ENCODE peak calls at places on chromosomes 11 and 22, in ten cellular contexts. D, L, Y, O, K, G, A, P, E and X are unnamed samples.

GRCh38 chr11:2731285-2732125 is 31.7 kb upstream of the KCNQ1OT1 start:
- DNase-seq in A (no peak), L (no peak), D (no peak), E (no peak), K (no peak), G (no peak), Y (no peak), P (no peak), O (no peak), X (no peak)

GRCh38 chr11:108859510-108859909 is 194.6 kb downstream of the DDX10 start:
- DNase-seq in Y (no peak), P (no peak), O (no peak), A (no peak), L (no peak), E (no peak), D (no peak), G (no peak), K (no peak), X (no peak)

GRCh38 chr11:117300773-117301172 is 9.6 kb downstream of the BACE1-AS start:
- DNase-seq in P (no peak), L (no peak), Y (no peak), E (no peak), G (no peak), O (no peak), K (no peak), D (no peak), A (no peak), X (no peak)

GRCh38 chr11:67438121-67438902 is 830 bp upstream of the PTPRCAP start:
- DNase-seq in A (no peak), P (no peak), E (peak; percentile 75), Y (peak; percentile 58), K (peak; percentile 59), L (peak; percentile 87), G (no peak), O (peak; percentile 71), D (peak; percentile 56), X (no peak)

GRCh38 chr22:19042285-19043110 is 79.7 kb downstream of the DGCR2 start:
- DNase-seq in O (peak; percentile 73), E (no peak), A (no peak), K (no peak), G (no peak), D (no peak), Y (no peak), P (no peak), L (peak; percentile 21), X (peak; percentile 39)

GRCh38 chr22:36377022-36377631 is 10.6 kb downstream of the MYH9 start:
- DNase-seq in L (no peak), D (no peak), K (no peak), E (peak; percentile 50), A (no peak), P (no peak), Y (no peak), G (no peak), O (no peak), X (no peak)

GRCh38 chr22:19174106-19175025 is 4.2 kb downstream of the SLC25A1 start:
- DNase-seq in G (no peak), A (no peak), Y (peak; percentile 47), E (no peak), D (no peak), K (peak; percentile 67), P (peak; percentile 46), O (no peak), L (no peak), X (peak; percentile 70)

GRCh38 chr22:27212617-27213177 is 555.3 kb downstream of the MIAT start:
- DNase-seq in E (no peak), L (no peak), P (peak; percentile 99), Y (peak; percentile 45), D (no peak), G (no peak), K (peak; percentile 1), O (peak; percentile 87), A (no peak), X (no peak)

GRCh38 chr11:67303989-67304411 is 670 bp downstream of the SSH3 start:
- DNase-seq in D (no peak), A (no peak), L (peak; percentile 59), O (peak; percentile 81), G (no peak), E (no peak), Y (peak; percentile 47), K (no peak), P (no peak), X (peak; percentile 71)

GRCh38 chr11:13959001-13959400 is 3.5 kb upstream of the SPON1 start:
- DNase-seq in O (no peak), L (no peak), P (no peak), D (no peak), K (no peak), G (no peak), E (no peak), Y (no peak), A (no peak), X (no peak)

GRCh38 chr22:35380537-35381423 is at the start of gene HMOX1:
- DNase-seq in A (peak; percentile 9), O (peak; percentile 98), K (peak; percentile 78), D (no peak), E (peak; percentile 86), P (peak; percentile 90), G (peak; percentile 78), Y (peak; percentile 95), L (peak; percentile 69), X (peak; percentile 92)

GRCh38 chr11:128956401-128957203 is 13.9 kb upstream of the TP53AIP1 start:
- DNase-seq in P (peak; percentile 65), G (peak; percentile 45), A (no peak), Y (no peak), L (no peak), D (peak; percentile 6), K (peak; percentile 18), O (no peak), E (no peak), X (peak; percentile 74)

GRCh38 chr11:108559904-108560303 is 33.7 kb downstream of the EXPH5 start:
- DNase-seq in E (no peak), O (no peak), A (no peak), D (no peak), P (peak; percentile 89), L (no peak), Y (no peak), K (no peak), G (no peak), X (no peak)